ENCODE peak calls at places on chromosomes 6 and 20, in six cellular contexts. X is astrocyte of the cerebellum, N is coronary artery, J is GM12865, Q is Panc1, E is lung. Y is an unnamed sample.
A peak's percentile ranks its signal among the peaks of the same experiment; 100 is the strongest.

GRCh38 chr20:47725248-47725973 is 59.9 kb downstream of the SULF2 start:
- DNase-seq in X (peak; percentile 75), N (no peak), J (peak; percentile 92), Q (peak; percentile 64), E (peak; percentile 75), Y (peak; percentile 81)

GRCh38 chr6:44084231-44085014 is 42.8 kb downstream of the MRPL14 start:
- DNase-seq in X (no peak), N (no peak), J (no peak), Q (no peak), E (no peak), Y (no peak)

GRCh38 chr6:112188906-112189305 is 65.5 kb downstream of the LAMA4 start:
- DNase-seq in X (peak; percentile 76), N (no peak), J (no peak), Q (no peak), E (no peak), Y (peak; percentile 77)

GRCh38 chr20:48564997-48565396 is 262.8 kb downstream of the PREX1 start:
- DNase-seq in X (no peak), N (no peak), J (no peak), Q (no peak), E (no peak), Y (no peak)

GRCh38 chr6:131979515-131980337 is 28.6 kb upstream of the CCN2 start:
- DNase-seq in X (peak; percentile 97), N (no peak), J (no peak), Q (no peak), E (no peak), Y (peak; percentile 31)

GRCh38 chr6:79313254-79313653 is 78.8 kb upstream of the HMGN3 start:
- DNase-seq in X (no peak), N (no peak), J (no peak), Q (no peak), E (no peak), Y (no peak)

GRCh38 chr6:165663736-165664552 is 903 bp upstream of the PDE10A start:
- DNase-seq in X (no peak), N (peak; percentile 70), J (no peak), Q (no peak), E (no peak), Y (no peak)

GRCh38 chr20:38872491-38873049 is 53.6 kb upstream of the FAM83D start:
- DNase-seq in X (no peak), N (no peak), J (no peak), Q (no peak), E (no peak), Y (no peak)

GRCh38 chr6:15523679-15524630 is 138.9 kb downstream of the DTNBP1 start:
- DNase-seq in X (no peak), N (peak; percentile 28), J (no peak), Q (no peak), E (no peak), Y (no peak)

GRCh38 chr6:46366190-46366900 is 124.9 kb downstream of the RCAN2 start:
- DNase-seq in X (no peak), N (no peak), J (no peak), Q (no peak), E (no peak), Y (no peak)

GRCh38 chr20:4332466-4332865 is 317.1 kb upstream of the RNF24 start:
- DNase-seq in X (no peak), N (no peak), J (no peak), Q (no peak), E (no peak), Y (no peak)

GRCh38 chr6:143174516-143174915 is 113.8 kb downstream of the AIG1 start:
- DNase-seq in X (no peak), N (no peak), J (no peak), Q (no peak), E (no peak), Y (no peak)

DNA sequence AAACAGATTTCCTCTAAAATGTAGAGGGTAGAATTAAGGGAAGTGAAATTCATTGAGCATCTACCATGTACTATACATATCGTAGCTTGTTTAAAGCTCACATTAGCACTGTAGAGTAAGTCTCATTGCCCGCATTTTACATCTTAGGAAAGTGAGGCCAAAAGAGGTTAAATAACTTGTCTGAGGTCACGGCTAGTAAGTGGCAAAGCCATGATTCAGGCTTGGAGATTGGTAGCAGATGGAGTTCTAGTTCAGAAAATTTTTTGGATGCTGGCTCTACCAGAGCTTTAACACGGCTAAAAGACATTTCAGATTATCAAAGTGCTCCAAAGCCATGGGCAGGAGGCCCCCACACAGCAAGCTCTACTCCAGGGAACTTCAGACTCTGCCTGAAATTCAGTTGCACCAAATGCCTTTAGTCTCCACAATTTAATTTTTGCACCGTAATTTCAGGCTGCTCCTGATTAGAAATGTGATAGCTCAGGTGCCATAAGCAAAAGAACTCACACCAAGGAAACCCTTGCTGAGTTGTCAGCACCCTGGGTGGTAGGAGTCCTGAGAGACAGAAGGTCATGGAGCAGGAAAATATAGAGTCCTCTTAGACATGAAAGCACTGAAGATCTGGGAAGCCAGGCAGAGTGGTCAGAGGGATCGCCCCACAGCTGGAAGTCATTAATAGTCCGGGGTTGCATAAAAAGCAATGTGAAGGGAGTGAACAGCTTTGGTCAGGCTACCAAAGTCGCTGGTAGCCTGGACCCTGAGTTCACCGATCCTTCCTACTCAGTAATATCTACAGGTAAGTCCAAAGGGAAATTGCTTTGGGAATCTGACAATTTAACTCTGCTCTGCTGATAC is 55.2 kb upstream of the ASIP start:
- DNase-seq in X (no peak), N (no peak), J (no peak), Q (no peak), E (no peak), Y (no peak)
- H3K4me3 ChIP-seq in X (no peak overlapping the region), N (no peak overlapping the region), J (no peak overlapping the region), Q (no peak overlapping the region), E (no peak overlapping the region), Y (no peak overlapping the region)

GRCh38 chr6:166998256-166999144 is 697 bp upstream of the CEP43 start:
- DNase-seq in X (peak; percentile 85), N (no peak), J (peak; percentile 35), Q (no peak), E (peak; percentile 31), Y (no peak)
- TF ChIP-seq CTCF in X (no peak), N (no peak), J (no peak), Q (no peak), E (no peak), Y (no peak)

GRCh38 chr6:152063170-152063921 is 255.9 kb downstream of the ESR1 start:
- DNase-seq in X (no peak), N (no peak), J (no peak), Q (no peak), E (no peak), Y (no peak)
- H3K4me3 ChIP-seq in X (no peak overlapping the region), N (no peak overlapping the region), J (no peak overlapping the region), Q (no peak overlapping the region), E (no peak overlapping the region), Y (no peak overlapping the region)

GRCh38 chr6:12961761-12962160 is 245.2 kb downstream of the PHACTR1 start:
- DNase-seq in X (no peak), N (no peak), J (no peak), Q (no peak), E (no peak), Y (no peak)

GRCh38 chr6:12955996-12956395 is 239.4 kb downstream of the PHACTR1 start:
- DNase-seq in X (no peak), N (no peak), J (no peak), Q (no peak), E (no peak), Y (no peak)

GRCh38 chr6:12956991-12957320 is 240.4 kb downstream of the PHACTR1 start:
- DNase-seq in X (no peak), N (no peak), J (no peak), Q (no peak), E (no peak), Y (no peak)

GRCh38 chr6:12958052-12958706 is 241.6 kb downstream of the PHACTR1 start:
- DNase-seq in X (no peak), N (no peak), J (no peak), Q (no peak), E (no peak), Y (no peak)

DNA sequence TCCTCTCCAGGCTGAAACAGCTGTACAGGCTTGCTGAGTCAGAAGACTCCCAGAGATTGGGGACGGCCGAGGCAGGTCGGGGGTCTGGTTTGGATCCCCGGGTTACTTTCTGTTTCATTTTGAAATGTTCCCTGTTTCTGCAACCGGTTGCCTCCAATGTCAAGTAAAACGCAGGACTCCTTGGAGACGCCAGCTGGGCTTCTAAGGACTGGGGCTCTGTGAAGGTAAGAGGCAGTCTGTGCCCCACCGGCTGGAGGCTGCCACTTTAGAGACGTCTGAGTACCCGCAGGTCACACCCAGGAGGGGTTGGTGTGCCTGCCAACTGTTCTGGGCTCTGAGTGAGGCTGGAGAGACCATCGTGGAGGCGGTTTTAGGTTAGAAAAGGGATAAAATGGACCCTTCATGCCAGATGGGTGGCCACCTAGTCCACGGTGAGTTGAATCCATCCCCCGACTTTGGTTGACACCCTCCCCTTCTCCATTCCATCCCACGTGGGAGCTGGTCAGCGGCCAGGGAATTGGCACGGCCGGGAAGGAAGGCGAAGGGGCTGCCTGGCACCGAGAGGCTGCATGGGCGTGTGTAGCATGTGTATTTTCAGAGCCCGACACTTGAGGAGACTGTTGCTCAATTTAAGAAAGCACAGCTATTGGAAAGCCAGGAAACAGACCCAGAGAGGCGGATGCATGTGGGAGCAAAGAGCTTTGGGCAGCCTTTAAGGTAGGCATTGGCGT is 240.9 kb downstream of the PHACTR1 start:
- DNase-seq in X (peak; percentile 31), N (peak; percentile 76), J (peak; percentile 9), Q (no peak), E (peak; percentile 85), Y (no peak)
- TF ChIP-seq CTCF in X (no peak), N (no peak), J (no peak), Q (no peak), E (no peak), Y (no peak)

DNA sequence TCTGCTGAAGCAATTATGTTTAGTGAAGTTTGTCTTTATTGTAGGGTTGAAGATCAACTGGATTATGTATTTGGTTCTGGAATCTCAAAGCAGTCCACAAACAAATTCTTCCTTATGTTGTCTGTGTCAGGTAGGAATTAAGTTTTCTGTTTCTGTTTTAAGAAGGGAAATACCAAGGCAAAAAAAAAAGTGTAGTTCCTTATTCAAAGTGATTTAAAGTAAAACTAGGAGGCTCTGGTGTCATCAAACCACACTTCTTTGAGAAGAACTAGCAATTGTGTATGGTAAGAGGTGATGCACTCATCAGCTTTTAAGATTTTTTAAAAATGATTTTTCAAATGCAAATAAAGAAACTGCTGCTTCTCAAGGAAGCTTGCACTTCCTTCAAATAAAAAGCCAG is 1.9 kb downstream of the FAM135A start:
- DNase-seq in X (no peak), N (no peak), J (peak; percentile 35), Q (no peak), E (no peak), Y (no peak)
- H3K4me3 ChIP-seq in X (no peak overlapping the region), N (no peak overlapping the region), J (peak overlapping the region; percentile 78), Q (peak overlapping the region; percentile 96), E (no peak overlapping the region), Y (no peak overlapping the region)

Y was measured in HFF-Myc.